ENCODE peak calls at places on chromosomes 4 and X, in six cellular contexts. U is aorta, N is GM23248, E is osteoblast, S is suprapubic skin, R is uterus. G is an unnamed sample.

GRCh38 chr4:128823025-128823661 is 13.6 kb downstream of the JADE1 start:
- DNase-seq in R (no peak), S (no peak), N (peak; percentile 95), E (peak; percentile 80), U (no peak), G (no peak)

GRCh38 chr4:150302553-150302952 is 224.3 kb downstream of the DCLK2 start:
- DNase-seq in N (peak; percentile 94), R (no peak), U (no peak), S (no peak), E (peak; percentile 76), G (no peak)

GRCh38 chrX:145825896-145826295 is 8.3 kb downstream of the SLITRK2 start:
- DNase-seq in R (no peak), U (no peak), S (no peak), E (no peak), N (peak; percentile 27), G (no peak)

GRCh38 chrX:11113731-11114130 is 2.6 kb downstream of the HCCS start:
- DNase-seq in E (no peak), R (no peak), S (no peak), U (no peak), N (peak; percentile 45), G (no peak)

GRCh38 chr4:82352825-82353370 is 20.9 kb downstream of the HNRNPD start:
- DNase-seq in R (no peak), E (no peak), U (no peak), S (no peak), N (peak; percentile 47), G (no peak)

GRCh38 chr4:142838781-142839180 is 7.3 kb downstream of the INPP4B start:
- DNase-seq in N (no peak), U (no peak), S (no peak), R (no peak), E (no peak), G (no peak)

GRCh38 chr4:118849867-118850812 is 14.2 kb upstream of the SEC24D start:
- DNase-seq in E (no peak), N (peak; percentile 36), R (no peak), U (no peak), S (no peak), G (no peak)

GRCh38 chrX:70454441-70455365 is 10.1 kb downstream of the DLG3 start:
- DNase-seq in R (peak; percentile 69), U (peak; percentile 69), S (no peak), N (peak; percentile 50), E (peak; percentile 94), G (peak; percentile 17)

GRCh38 chr4:106818764-106819163 is 217.3 kb downstream of the DKK2 start:
- DNase-seq in U (no peak), R (no peak), E (no peak), S (no peak), N (peak; percentile 18), G (no peak)

GRCh38 chr4:153346031-153346430 is 1.5 kb downstream of the MND1 start:
- DNase-seq in E (no peak), R (no peak), N (no peak), S (no peak), U (no peak), G (no peak)

GRCh38 chr4:153347117-153347516 is 2.6 kb downstream of the MND1 start:
- DNase-seq in N (no peak), R (no peak), U (no peak), E (no peak), S (no peak), G (no peak)

GRCh38 chr4:153345011-153345981 is 808 bp downstream of the MND1 start:
- DNase-seq in U (peak; percentile 50), R (no peak), N (peak; percentile 79), S (peak; percentile 63), E (peak; percentile 68), G (peak; percentile 19)

GRCh38 chr4:153348006-153348405 is 3.5 kb downstream of the MND1 start:
- DNase-seq in E (no peak), N (no peak), U (no peak), S (no peak), R (no peak), G (no peak)

GRCh38 chr4:153346563-153346962 is 2.1 kb downstream of the MND1 start:
- DNase-seq in E (no peak), R (no peak), S (no peak), U (no peak), N (no peak), G (no peak)
- H3K4me3 ChIP-seq in E (no peak overlapping the region), R (no peak overlapping the region), S (no peak overlapping the region), U (no peak overlapping the region), N (no peak overlapping the region), G (no peak overlapping the region)

GRCh38 chrX:55796496-55796895 is 78.9 kb downstream of the RRAGB start:
- DNase-seq in U (no peak), S (no peak), N (no peak), E (no peak), R (no peak), G (no peak)
- H3K27me3 ChIP-seq in U (no peaks in the 10 kb centered on the region), S (no peaks in the 10 kb centered on the region), N (no peaks in the 10 kb centered on the region), E (no peaks in the 10 kb centered on the region), R (peaks cover 5% of the 10 kb centered on the region), G (no peaks in the 10 kb centered on the region)

GRCh38 chr4:139675156-139675555 is 9.5 kb downstream of the MGST2 start:
- DNase-seq in U (no peak), E (no peak), R (no peak), S (no peak), N (no peak), G (no peak)

GRCh38 chr4:139676365-139676764 is 10.7 kb downstream of the MGST2 start:
- DNase-seq in N (no peak), U (no peak), S (no peak), R (no peak), E (no peak), G (no peak)

GRCh38 chr4:139675651-139676050 is 10.0 kb downstream of the MGST2 start:
- DNase-seq in S (no peak), U (no peak), N (no peak), E (no peak), R (no peak), G (no peak)

GRCh38 chr4:139672732-139673131 is 7.1 kb downstream of the MGST2 start:
- DNase-seq in R (no peak), S (no peak), N (no peak), U (no peak), E (no peak), G (no peak)

GRCh38 chr4:139676913-139677585 is 11.4 kb downstream of the MGST2 start:
- DNase-seq in N (no peak), S (no peak), U (no peak), R (no peak), E (no peak), G (no peak)
- H3K4me1 ChIP-seq in N (no peaks in the 10 kb centered on the region), S (peaks cover 18% of the 10 kb centered on the region), U (no peaks in the 10 kb centered on the region), R (no peaks in the 10 kb centered on the region), E (no peaks in the 10 kb centered on the region), G (peaks cover 12% of the 10 kb centered on the region)

GRCh38 chr4:81019016-81019415 is 11.5 kb upstream of the BMP3 start:
- DNase-seq in R (no peak), U (no peak), N (no peak), E (no peak), S (no peak), G (no peak)
- H3K4me3 ChIP-seq in R (no peak overlapping the region), U (no peak overlapping the region), N (no peak overlapping the region), E (no peak overlapping the region), S (no peak overlapping the region), G (no peak overlapping the region)

DNA sequence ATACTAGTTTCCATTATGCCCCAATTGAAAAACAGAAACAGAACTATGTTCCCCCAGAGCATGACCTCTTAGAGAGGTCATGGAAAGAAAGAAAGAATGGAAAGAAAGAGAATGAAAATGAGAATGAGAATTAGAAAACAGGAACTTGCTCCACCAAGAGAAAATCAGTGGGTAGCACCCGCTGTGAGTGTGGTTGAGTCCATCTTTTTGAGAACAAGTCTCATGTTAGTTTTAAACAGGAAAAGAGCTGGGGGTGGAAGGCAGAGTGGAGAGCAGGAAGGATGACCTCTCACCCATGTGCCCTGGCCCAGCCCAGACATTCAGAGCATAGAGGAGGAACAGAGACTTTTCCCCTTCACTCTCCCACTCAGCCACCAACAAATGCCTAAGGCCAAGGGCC is 4.9 kb downstream of the GSX2 start:
- DNase-seq in N (no peak), S (no peak), U (no peak), E (no peak), R (no peak), G (no peak)
- H3K27me3 ChIP-seq in N (peaks cover 9% of the 10 kb centered on the region), S (peaks cover 100% of the 10 kb centered on the region), U (no peaks in the 10 kb centered on the region), E (peaks cover 49% of the 10 kb centered on the region), R (peaks cover 43% of the 10 kb centered on the region), G (peaks cover 61% of the 10 kb centered on the region)

GRCh38 chr4:11281720-11282119 is 147.0 kb downstream of the HS3ST1 start:
- DNase-seq in E (peak; percentile 37), N (no peak), U (no peak), R (no peak), S (no peak), G (no peak)
- H3K4me1 ChIP-seq in E (no peaks in the 10 kb centered on the region), N (no peaks in the 10 kb centered on the region), U (no peaks in the 10 kb centered on the region), R (no peaks in the 10 kb centered on the region), S (no peaks in the 10 kb centered on the region), G (no peaks in the 10 kb centered on the region)

GRCh38 chr4:86848732-86849617 is at the start of gene SLC10A6:
- DNase-seq in S (no peak), R (no peak), U (no peak), N (peak; percentile 55), E (no peak), G (peak; percentile 10)
- H3K4me3 ChIP-seq in S (peak within 1 kb of the TSS; percentile 58), R (no peak within 1 kb of the TSS), U (no peak within 1 kb of the TSS), N (no peak within 1 kb of the TSS), E (no peak within 1 kb of the TSS), G (peak within 1 kb of the TSS; percentile 46)

GRCh38 chr4:3801931-3802550 is 35.9 kb downstream of the ADRA2C start:
- DNase-seq in U (peak; percentile 17), E (no peak), R (no peak), S (no peak), N (no peak), G (no peak)

GRCh38 chr4:3802571-3803474 is 36.6 kb downstream of the ADRA2C start:
- DNase-seq in S (no peak), U (peak; percentile 30), E (no peak), N (no peak), R (no peak), G (no peak)

GRCh38 chr4:3803475-3803847 is 37.3 kb downstream of the ADRA2C start:
- DNase-seq in E (no peak), U (no peak), N (no peak), R (no peak), S (no peak), G (no peak)

GRCh38 chr4:3800351-3800750 is 34.2 kb downstream of the ADRA2C start:
- DNase-seq in R (no peak), S (no peak), N (no peak), U (peak; percentile 28), E (no peak), G (no peak)

DNA sequence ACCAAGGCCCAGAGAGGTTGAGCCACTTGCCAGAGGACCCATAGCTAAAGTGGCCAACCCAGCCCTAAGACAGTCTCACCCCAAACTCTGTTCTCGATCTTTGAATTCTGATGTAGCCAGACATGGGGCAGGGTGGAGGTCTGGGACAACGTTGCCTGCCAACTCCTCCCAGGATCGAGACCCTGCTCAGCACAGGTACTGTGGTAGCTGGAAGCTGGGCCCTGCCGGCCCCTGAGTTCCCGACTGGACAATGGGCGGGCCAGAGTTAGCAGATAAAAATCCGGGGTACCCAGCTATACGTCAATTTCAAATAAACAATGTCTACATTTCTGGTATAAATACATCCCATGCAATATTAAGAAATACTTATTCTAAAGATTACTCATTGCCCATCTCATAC is 35.3 kb downstream of the ADRA2C start:
- DNase-seq in S (no peak), N (no peak), E (no peak), U (peak; percentile 16), R (no peak), G (no peak)
- H3K27me3 ChIP-seq in S (peaks cover 66% of the 10 kb centered on the region), N (peaks cover 10% of the 10 kb centered on the region), E (peaks cover 18% of the 10 kb centered on the region), U (no peaks in the 10 kb centered on the region), R (no peaks in the 10 kb centered on the region), G (peaks cover 18% of the 10 kb centered on the region)

G was measured in gastrocnemius medialis.